ENCODE peak calls at places on chromosome 11, in seven cellular contexts. Q is OCI-LY7; Y is mesothelial cell of epicardium; N is endothelial cell; O is kidney epithelial cell; F is NCI-H1417; H is stimulated activated CD8-positive, alpha-beta memory T cell treated with anti-CD3 and anti-CD28 coated beads, Interleukin-2, amount 100 ng/mL, for 1 hour. T is an unnamed sample.

GRCh38 chr11:121595717-121596156 is 143.0 kb upstream of the SORL1-AS1 start:
- DNase-seq in O (peak), N (no peak), Y (no peak), F (no peak), H (no peak), Q (no peak), T (no peak)

GRCh38 chr11:121191787-121192186 is 90.7 kb downstream of the TECTA start:
- DNase-seq in N (no peak), O (no peak), Y (no peak), Q (no peak), H (no peak), F (no peak), T (no peak)

GRCh38 chr11:9210922-9211320 is 54.2 kb downstream of the DENND5A start:
- DNase-seq in N (no peak), H (no peak), O (no peak), Q (no peak), Y (no peak), F (no peak), T (no peak)

GRCh38 chr11:107592256-107592655 is 1.3 kb downstream of the ELMOD1 start:
- DNase-seq in H (no peak), N (no peak), Y (no peak), O (no peak), F (peak), Q (no peak), T (no peak)

GRCh38 chr11:1781593-1781975 is 17.9 kb upstream of the CTSD start:
- DNase-seq in Q (no peak), H (no peak), O (no peak), Y (no peak), N (no peak), F (no peak), T (no peak)

GRCh38 chr11:43358308-43358669 is 431 bp upstream of the TTC17 start:
- DNase-seq in F (no peak), Y (no peak), O (no peak), Q (peak), N (no peak), H (no peak), T (no peak)

GRCh38 chr11:46600162-46600561 is 6.3 kb upstream of the AMBRA1 start:
- DNase-seq in F (no peak), N (no peak), Q (no peak), H (no peak), O (no peak), Y (no peak), T (no peak)

GRCh38 chr11:6427516-6427915 is 8.6 kb upstream of the APBB1 start:
- DNase-seq in O (no peak), H (no peak), Y (no peak), F (no peak), N (no peak), Q (no peak), T (no peak)

GRCh38 chr11:35076201-35077100 is 62.5 kb upstream of the CD44 start:
- DNase-seq in O (no peak), Q (no peak), H (no peak), F (no peak), N (no peak), Y (no peak), T (no peak)

GRCh38 chr11:65558785-65559509 is 788 bp upstream of the LTBP3 start:
- DNase-seq in H (no peak), F (peak), N (no peak), Q (no peak), O (no peak), Y (no peak), T (peak)

GRCh38 chr11:2210366-2211112 is 38.9 kb upstream of the TH start:
- DNase-seq in H (no peak), Y (peak), O (no peak), Q (no peak), N (no peak), F (no peak), T (peak)

GRCh38 chr11:96333076-96333744 is 9.8 kb downstream of the MAML2 start:
- DNase-seq in O (no peak), Y (no peak), N (no peak), H (no peak), F (no peak), Q (no peak), T (no peak)

GRCh38 chr11:60428517-60428916 is 855 bp upstream of the MS4A5 start:
- DNase-seq in F (no peak), Q (no peak), O (no peak), N (no peak), Y (no peak), H (no peak), T (no peak)

GRCh38 chr11:64359712-64360402 is 895 bp downstream of the RPS6KA4 start:
- DNase-seq in H (no peak), O (no peak), F (peak), Y (no peak), N (no peak), Q (peak), T (no peak)

GRCh38 chr11:15654397-15654915 is 539.7 kb downstream of the INSC start:
- DNase-seq in F (no peak), Y (no peak), H (no peak), O (no peak), N (no peak), Q (no peak), T (no peak)

GRCh38 chr11:59172345-59173079 is 580 bp downstream of the DTX4 start:
- DNase-seq in Q (peak), Y (no peak), F (peak), O (no peak), N (peak), H (no peak), T (no peak)

GRCh38 chr11:65116370-65117205 is 913 bp downstream of the ZNHIT2 start:
- DNase-seq in F (peak), Q (peak), O (no peak), H (no peak), N (peak), Y (no peak), T (no peak)

GRCh38 chr11:69904331-69905201 is 85.3 kb upstream of the FGF3 start:
- DNase-seq in Y (no peak), Q (no peak), H (no peak), N (no peak), F (no peak), O (no peak), T (peak)

GRCh38 chr11:106087815-106088435 is 10.5 kb downstream of the AASDHPPT start:
- DNase-seq in H (no peak), Q (peak), O (no peak), F (peak), N (peak), Y (no peak), T (peak)

GRCh38 chr11:34345012-34345804 is 12.6 kb downstream of the ABTB2 start:
- DNase-seq in Y (no peak), F (peak), Q (no peak), N (no peak), H (no peak), O (peak), T (peak)

GRCh38 chr11:34468209-34468841 is 29.6 kb downstream of the CAT start:
- DNase-seq in N (peak), F (no peak), O (no peak), Q (peak), Y (no peak), H (no peak), T (no peak)

GRCh38 chr11:71207563-71207962 is 44.8 kb downstream of the SHANK2 start:
- DNase-seq in O (no peak), Q (no peak), Y (no peak), N (no peak), H (no peak), F (no peak), T (no peak)

GRCh38 chr11:119335091-119335654 is 846 bp downstream of the RNF26 start:
- DNase-seq in O (no peak), Y (no peak), H (no peak), Q (no peak), N (no peak), F (no peak), T (no peak)

GRCh38 chr11:85718991-85719807 is 33.2 kb upstream of the CCDC89 start:
- DNase-seq in F (no peak), O (peak), Y (no peak), Q (no peak), H (no peak), N (no peak), T (peak)

GRCh38 chr11:134216816-134217215 is 7.0 kb downstream of the NCAPD3 start:
- DNase-seq in Y (no peak), O (no peak), N (no peak), Q (no peak), F (no peak), H (no peak), T (no peak)

GRCh38 chr11:72250661-72251465 is 6.9 kb upstream of the PHOX2A start:
- DNase-seq in N (no peak), F (no peak), H (no peak), Y (no peak), O (no peak), Q (no peak), T (no peak)

GRCh38 chr11:12864316-12865156 is 144.6 kb upstream of the RASSF10 start:
- DNase-seq in N (peak), Q (no peak), Y (no peak), O (peak), H (no peak), F (peak), T (no peak)

GRCh38 chr11:72519220-72519881 is 85.0 kb upstream of the CLPB start:
- DNase-seq in N (no peak), Q (no peak), Y (no peak), H (no peak), F (no peak), O (no peak), T (no peak)

GRCh38 chr11:96781082-96781481 is 391.3 kb downstream of the JRKL start:
- DNase-seq in Q (no peak), N (no peak), F (no peak), H (no peak), Y (no peak), O (no peak), T (no peak)

GRCh38 chr11:15073361-15074205 is at the start of gene CALCB:
- DNase-seq in N (peak), Q (no peak), F (peak), O (no peak), Y (no peak), H (no peak), T (no peak)

GRCh38 chr11:123585206-123585605 is 69.2 kb downstream of the SCN3B start:
- DNase-seq in H (no peak), N (no peak), F (no peak), Y (no peak), O (no peak), Q (no peak), T (peak)

GRCh38 chr11:44709966-44710365 is 16.8 kb upstream of the TSPAN18 start:
- DNase-seq in Q (no peak), Y (no peak), N (no peak), F (no peak), O (no peak), H (no peak), T (no peak)

GRCh38 chr11:127996825-127997224 is 590.5 kb downstream of the ETS1 start:
- DNase-seq in O (no peak), H (no peak), N (no peak), Y (no peak), F (no peak), Q (no peak), T (no peak)

GRCh38 chr11:41222236-41222635 is 237.2 kb downstream of the LRRC4C start:
- DNase-seq in O (no peak), N (no peak), H (no peak), F (no peak), Q (no peak), Y (no peak), T (no peak)

GRCh38 chr11:90220391-90220790 is 2.5 kb downstream of the CHORDC1 start:
- DNase-seq in Y (no peak), H (no peak), N (no peak), Q (no peak), O (no peak), F (no peak), T (no peak)

T was measured in psoas muscle.